ENCODE peak calls at places on chromosomes 3 and 15, in eight cellular contexts. N, P, V, Q, H, A, K and Z are unnamed samples.

GRCh38 chr15:31510003-31510402 is 183.4 kb downstream of the KLF13 start:
- DNase-seq in Q (no peak), V (no peak), N (no peak), A (peak), K (peak), P (no peak), H (no peak), Z (no peak)

GRCh38 chr3:97817965-97818364 is 3.8 kb upstream of the CRYBG3 start:
- DNase-seq in P (no peak), N (no peak), K (peak), V (no peak), H (no peak), A (no peak), Q (no peak), Z (no peak)

GRCh38 chr3:78003090-78003489 is 963.2 kb downstream of the ROBO2 start:
- DNase-seq in V (no peak), P (no peak), N (no peak), K (no peak), Q (no peak), A (no peak), H (no peak), Z (no peak)

GRCh38 chr3:184193991-184194539 is 8.1 kb downstream of the ABCF3 start:
- DNase-seq in A (no peak), P (no peak), V (no peak), K (no peak), H (no peak), N (no peak), Q (no peak), Z (no peak)

GRCh38 chr3:188455748-188456147 is 301.8 kb downstream of the LPP start:
- DNase-seq in P (no peak), K (no peak), A (no peak), V (no peak), N (no peak), Q (no peak), H (no peak), Z (no peak)

GRCh38 chr3:40615916-40616315 is 91.2 kb downstream of the ZNF621 start:
- DNase-seq in N (no peak), A (peak), P (no peak), V (no peak), K (peak), Q (no peak), H (no peak), Z (no peak)

GRCh38 chr3:122748347-122748746 is 45.3 kb downstream of the HSPBAP1 start:
- DNase-seq in V (no peak), A (no peak), Q (no peak), N (no peak), P (no peak), K (no peak), H (no peak), Z (no peak)

GRCh38 chr3:159856496-159857098 is 132.0 kb upstream of the IL12A start:
- DNase-seq in A (peak), N (no peak), K (peak), Q (no peak), H (no peak), V (no peak), P (no peak), Z (no peak)

GRCh38 chr15:57565326-57565725 is 26.4 kb upstream of the MYZAP start:
- DNase-seq in Q (peak), V (no peak), N (no peak), H (peak), P (no peak), A (no peak), K (peak), Z (peak)

GRCh38 chr3:171462224-171462623 is 2.0 kb upstream of the TNIK start:
- DNase-seq in V (no peak), K (no peak), Q (peak), A (no peak), N (no peak), P (no peak), H (no peak), Z (no peak)

GRCh38 chr15:28049594-28049993 is 49.5 kb downstream of the OCA2 start:
- DNase-seq in A (no peak), H (no peak), V (no peak), Q (no peak), K (no peak), N (no peak), P (no peak), Z (no peak)

GRCh38 chr15:100766225-100767001 is 113.2 kb upstream of the ALDH1A3 start:
- DNase-seq in K (no peak), A (no peak), H (no peak), Q (no peak), V (no peak), P (no peak), N (no peak), Z (no peak)

GRCh38 chr3:3119393-3119851 is 7.3 kb upstream of the TRNT1 start:
- DNase-seq in N (no peak), A (no peak), K (no peak), P (no peak), H (no peak), V (no peak), Q (peak), Z (no peak)

GRCh38 chr15:63909819-63910437 is 76.2 kb upstream of the HERC1 start:
- DNase-seq in V (peak), A (peak), N (no peak), H (no peak), Q (no peak), K (no peak), P (peak), Z (no peak)

GRCh38 chr3:127162947-127163645 is 29.8 kb upstream of the PRR23E start:
- DNase-seq in V (no peak), P (no peak), K (no peak), H (no peak), N (no peak), Q (peak), A (no peak), Z (no peak)

GRCh38 chr3:135539351-135539750 is 426.2 kb upstream of the PPP2R3A start:
- DNase-seq in Q (no peak), V (no peak), N (no peak), A (no peak), H (no peak), K (no peak), P (no peak), Z (no peak)

GRCh38 chr3:41893977-41894376 is 67.9 kb downstream of the ULK4 start:
- DNase-seq in K (no peak), A (peak), Q (peak), V (peak), N (no peak), P (peak), H (peak), Z (peak)

GRCh38 chr3:155102329-155102728 is 22.2 kb downstream of the MME start:
- DNase-seq in Q (no peak), H (no peak), K (no peak), N (no peak), P (no peak), A (no peak), V (no peak), Z (no peak)

GRCh38 chr3:43477600-43477999 is 144.2 kb downstream of the ANO10 start:
- DNase-seq in V (no peak), P (no peak), K (no peak), N (no peak), Q (no peak), H (no peak), A (no peak), Z (no peak)

GRCh38 chr15:100106732-100107131 is 235.0 kb downstream of the ADAMTS17 start:
- DNase-seq in A (no peak), V (no peak), P (no peak), K (no peak), N (no peak), H (no peak), Q (no peak), Z (no peak)

GRCh38 chr15:52179278-52180195 is 11.7 kb downstream of the GNB5 start:
- DNase-seq in K (peak), Q (peak), P (peak), A (peak), H (peak), V (no peak), N (peak), Z (peak)